ENCODE peak calls at places on chromosome 9, in five cellular contexts. Q, D, G, U and X are unnamed samples.

GRCh38 chr9:656918-657583 is 184.4 kb upstream of the DMRT1 start:
- DNase-seq in Q (no peak), D (no peak), G (no peak), U (no peak), X (no peak)

GRCh38 chr9:77987880-77988525 is 43.6 kb downstream of the GNAQ start:
- DNase-seq in Q (no peak), D (no peak), G (no peak), U (no peak), X (no peak)

GRCh38 chr9:89723696-89724095 is 118.9 kb downstream of the GADD45G start:
- DNase-seq in Q (no peak), D (no peak), G (no peak), U (no peak), X (no peak)

GRCh38 chr9:120655005-120655622 is 59.2 kb downstream of the MEGF9 start:
- DNase-seq in Q (no peak), D (no peak), G (no peak), U (peak; percentile 26), X (no peak)

GRCh38 chr9:110744753-110745522 is 76.3 kb downstream of the MUSK start:
- DNase-seq in Q (no peak), D (no peak), G (no peak), U (peak; percentile 98), X (no peak)

GRCh38 chr9:110977259-110977709 is 61.0 kb downstream of the LPAR1 start:
- DNase-seq in Q (no peak), D (no peak), G (no peak), U (peak; percentile 76), X (no peak)

GRCh38 chr9:4986291-4986690 is 1.2 kb downstream of the JAK2 start:
- DNase-seq in Q (no peak), D (no peak), G (no peak), U (no peak), X (no peak)

GRCh38 chr9:117098331-117098730 is 316.5 kb downstream of the ASTN2 start:
- DNase-seq in Q (no peak), D (no peak), G (no peak), U (no peak), X (no peak)

GRCh38 chr9:126298319-126298801 is 28.3 kb upstream of the MVB12B start:
- DNase-seq in Q (no peak), D (no peak), G (peak; percentile 34), U (no peak), X (no peak)

GRCh38 chr9:125430611-125431305 is 169.1 kb downstream of the GAPVD1 start:
- DNase-seq in Q (peak; percentile 32), D (peak; percentile 18), G (no peak), U (no peak), X (no peak)

GRCh38 chr9:77751341-77752091 is 103.4 kb upstream of the GNA14 start:
- DNase-seq in Q (no peak), D (no peak), G (peak; percentile 70), U (peak; percentile 86), X (no peak)

GRCh38 chr9:73683862-73684591 is 532.4 kb downstream of the ANXA1 start:
- DNase-seq in Q (no peak), D (no peak), G (peak; percentile 74), U (peak; percentile 77), X (no peak)

GRCh38 chr9:128396970-128397613 is 23.6 kb upstream of the CERCAM start:
- DNase-seq in Q (no peak), D (no peak), G (peak; percentile 33), U (no peak), X (no peak)

GRCh38 chr9:132546148-132547051 is 36.0 kb upstream of the BARHL1 start:
- DNase-seq in Q (no peak), D (peak; percentile 40), G (peak; percentile 75), U (peak; percentile 25), X (no peak)
- H3K4me3 ChIP-seq in Q (no peak overlapping the region), D (no peak overlapping the region), G (peak overlapping the region; percentile 23), U (peak overlapping the region; percentile 22), X (no peak overlapping the region)

GRCh38 chr9:112752334-112753110 is 2.0 kb downstream of the SNX30 start:
- DNase-seq in Q (no peak), D (no peak), G (no peak), U (no peak), X (no peak)
- H3K4me3 ChIP-seq in Q (peak overlapping the region; percentile 99), D (no peak overlapping the region), G (peak overlapping the region; percentile 95), U (no peak overlapping the region), X (peak overlapping the region; percentile 83)

GRCh38 chr9:93893194-93893593 is 62.0 kb downstream of the BARX1 start:
- DNase-seq in Q (no peak), D (no peak), G (no peak), U (no peak), X (no peak)

GRCh38 chr9:93895535-93895934 is 59.6 kb downstream of the BARX1 start:
- DNase-seq in Q (no peak), D (no peak), G (no peak), U (no peak), X (no peak)

GRCh38 chr9:93896093-93896492 is 59.1 kb downstream of the BARX1 start:
- DNase-seq in Q (no peak), D (no peak), G (no peak), U (no peak), X (no peak)

GRCh38 chr9:93893899-93894690 is 61.1 kb downstream of the BARX1 start:
- DNase-seq in Q (peak; percentile 28), D (no peak), G (no peak), U (no peak), X (peak; percentile 44)

GRCh38 chr9:93894691-93895079 is 60.5 kb downstream of the BARX1 start:
- DNase-seq in Q (peak; percentile 34), D (no peak), G (no peak), U (no peak), X (peak; percentile 65)
- H3K4me3 ChIP-seq in Q (no peak overlapping the region), D (no peak overlapping the region), G (no peak overlapping the region), U (no peak overlapping the region), X (no peak overlapping the region)

GRCh38 chr9:136329636-136330405 is 2.5 kb downstream of the GPSM1 start:
- DNase-seq in Q (no peak), D (no peak), G (no peak), U (no peak), X (peak; percentile 53)
- H3K4me3 ChIP-seq in Q (peak overlapping the region; percentile 67), D (no peak overlapping the region), G (no peak overlapping the region), U (no peak overlapping the region), X (no peak overlapping the region)